ENCODE peak calls at places on chromosomes 16 and 17, in nine cellular contexts. One of them, this sample, is unnamed.

GRCh38 chr17:5135726-5136579 is 20.1 kb downstream of the USP6 start:
- DNase-seq in astrocyte: no peak
- DNase-seq in Caco-2: no peak
- DNase-seq in NB4: no peak
- DNase-seq in OCI-LY7: no peak
- DNase-seq in cardiac muscle cell: no peak
- DNase-seq in fibroblast of villous mesenchyme: no peak
- DNase-seq in heart left ventricle: no peak
- DNase-seq in natural killer cell: no peak
- DNase-seq in this sample: no peak

GRCh38 chr16:29665294-29666077 is 2.4 kb downstream of the SPN start:
- DNase-seq in astrocyte: no peak
- DNase-seq in NB4: peak
- DNase-seq in natural killer cell: peak
- DNase-seq in Caco-2: no peak
- DNase-seq in cardiac muscle cell: no peak
- DNase-seq in OCI-LY7: peak
- DNase-seq in heart left ventricle: no peak
- DNase-seq in fibroblast of villous mesenchyme: no peak
- DNase-seq in this sample: no peak

GRCh38 chr16:85494315-85494714 is 118.8 kb upstream of the GSE1 start:
- DNase-seq in astrocyte: no peak
- DNase-seq in heart left ventricle: no peak
- DNase-seq in OCI-LY7: no peak
- DNase-seq in Caco-2: no peak
- DNase-seq in cardiac muscle cell: no peak
- DNase-seq in natural killer cell: no peak
- DNase-seq in fibroblast of villous mesenchyme: no peak
- DNase-seq in NB4: no peak
- DNase-seq in this sample: no peak

GRCh38 chr16:83728518-83728917 is 79.3 kb upstream of the HSBP1 start:
- DNase-seq in Caco-2: no peak
- DNase-seq in heart left ventricle: no peak
- DNase-seq in natural killer cell: no peak
- DNase-seq in astrocyte: no peak
- DNase-seq in OCI-LY7: no peak
- DNase-seq in cardiac muscle cell: no peak
- DNase-seq in NB4: peak
- DNase-seq in fibroblast of villous mesenchyme: no peak
- DNase-seq in this sample: no peak

GRCh38 chr17:19460695-19461094 is 49.7 kb downstream of the RNF112 start:
- DNase-seq in NB4: no peak
- DNase-seq in OCI-LY7: peak
- DNase-seq in fibroblast of villous mesenchyme: no peak
- DNase-seq in cardiac muscle cell: no peak
- DNase-seq in astrocyte: no peak
- DNase-seq in heart left ventricle: no peak
- DNase-seq in natural killer cell: no peak
- DNase-seq in Caco-2: no peak
- DNase-seq in this sample: no peak

GRCh38 chr16:87206646-87207451 is 110.3 kb downstream of the C16orf95 start:
- DNase-seq in Caco-2: no peak
- DNase-seq in NB4: no peak
- DNase-seq in OCI-LY7: no peak
- DNase-seq in heart left ventricle: no peak
- DNase-seq in astrocyte: peak
- DNase-seq in fibroblast of villous mesenchyme: peak
- DNase-seq in natural killer cell: no peak
- DNase-seq in cardiac muscle cell: no peak
- DNase-seq in this sample: no peak

GRCh38 chr17:27538156-27538955 is 82.1 kb downstream of the KSR1 start:
- DNase-seq in cardiac muscle cell: no peak
- DNase-seq in natural killer cell: no peak
- DNase-seq in fibroblast of villous mesenchyme: no peak
- DNase-seq in NB4: no peak
- DNase-seq in OCI-LY7: no peak
- DNase-seq in Caco-2: peak
- DNase-seq in heart left ventricle: no peak
- DNase-seq in astrocyte: peak
- DNase-seq in this sample: no peak

GRCh38 chr17:78992542-78993212 is 13.0 kb upstream of the LGALS3BP start:
- DNase-seq in cardiac muscle cell: no peak
- DNase-seq in Caco-2: no peak
- DNase-seq in astrocyte: no peak
- DNase-seq in NB4: no peak
- DNase-seq in heart left ventricle: no peak
- DNase-seq in fibroblast of villous mesenchyme: peak
- DNase-seq in OCI-LY7: no peak
- DNase-seq in natural killer cell: no peak
- DNase-seq in this sample: no peak

GRCh38 chr17:41456206-41456605 is 11.0 kb downstream of the KRT32 start:
- DNase-seq in astrocyte: no peak
- DNase-seq in OCI-LY7: no peak
- DNase-seq in NB4: no peak
- DNase-seq in fibroblast of villous mesenchyme: no peak
- DNase-seq in Caco-2: no peak
- DNase-seq in heart left ventricle: no peak
- DNase-seq in cardiac muscle cell: no peak
- DNase-seq in natural killer cell: no peak
- DNase-seq in this sample: no peak

GRCh38 chr17:45320349-45320930 is 3.6 kb upstream of the MAP3K14 start:
- DNase-seq in NB4: no peak
- DNase-seq in cardiac muscle cell: no peak
- DNase-seq in natural killer cell: no peak
- DNase-seq in fibroblast of villous mesenchyme: peak
- DNase-seq in Caco-2: no peak
- DNase-seq in astrocyte: peak
- DNase-seq in OCI-LY7: no peak
- DNase-seq in heart left ventricle: no peak
- DNase-seq in this sample: no peak

GRCh38 chr17:43068570-43069367 is 43.7 kb downstream of the RND2 start:
- DNase-seq in Caco-2: no peak
- DNase-seq in NB4: peak
- DNase-seq in fibroblast of villous mesenchyme: peak
- DNase-seq in astrocyte: no peak
- DNase-seq in natural killer cell: no peak
- DNase-seq in cardiac muscle cell: no peak
- DNase-seq in OCI-LY7: no peak
- DNase-seq in heart left ventricle: no peak
- DNase-seq in this sample: no peak

DNA sequence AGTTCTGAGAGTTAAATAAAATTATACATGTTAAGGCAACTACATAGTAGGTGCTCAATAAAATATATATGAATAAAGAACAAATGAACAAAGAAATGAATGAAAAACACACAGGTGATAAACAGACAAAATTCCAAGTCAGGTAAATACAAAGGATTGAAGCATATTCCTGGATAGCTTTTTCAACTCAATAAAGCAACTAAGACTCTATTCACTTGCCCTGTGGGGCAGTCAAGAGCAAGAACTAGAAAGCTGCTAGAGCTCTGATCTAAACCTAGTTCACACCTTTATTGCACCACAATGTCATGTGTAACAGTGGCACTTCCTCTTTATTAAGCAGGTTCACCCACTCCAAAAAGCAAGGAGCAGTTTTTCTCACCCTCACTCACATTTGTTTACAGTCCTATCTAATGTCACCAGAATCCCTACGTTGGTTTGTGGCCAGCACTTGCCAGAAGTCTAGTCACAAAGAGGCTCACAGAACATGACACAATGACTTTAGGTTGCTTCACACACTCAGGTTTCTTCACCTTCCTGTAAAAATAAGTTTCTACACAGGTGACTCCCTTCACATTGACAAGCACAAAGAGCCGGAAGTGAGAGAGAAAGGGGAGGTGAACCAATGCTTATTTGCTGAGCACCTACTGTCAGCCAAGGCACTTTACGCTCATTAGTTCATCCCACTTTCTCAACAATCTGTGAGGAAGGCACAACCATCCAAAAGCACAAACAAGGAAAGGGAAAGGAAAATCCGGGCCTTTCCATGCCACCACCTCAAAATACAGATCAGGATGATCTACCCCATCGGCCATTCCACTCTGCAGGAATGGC is 70.8 kb downstream of the XPO6 start:
- DNase-seq in natural killer cell: peak
- DNase-seq in NB4: peak
- DNase-seq in fibroblast of villous mesenchyme: peak
- DNase-seq in heart left ventricle: no peak
- DNase-seq in Caco-2: no peak
- DNase-seq in cardiac muscle cell: no peak
- DNase-seq in OCI-LY7: peak
- DNase-seq in astrocyte: no peak
- DNase-seq in this sample: no peak
- TF ChIP-seq CTCF in natural killer cell: peak
- TF ChIP-seq CTCF in NB4: no peak
- TF ChIP-seq CTCF in fibroblast of villous mesenchyme: no peak
- TF ChIP-seq CTCF in heart left ventricle: no peak
- TF ChIP-seq CTCF in Caco-2: no peak
- TF ChIP-seq CTCF in cardiac muscle cell: no peak
- TF ChIP-seq CTCF in OCI-LY7: peak
- TF ChIP-seq CTCF in astrocyte: no peak
- TF ChIP-seq CTCF in this sample: no peak

GRCh38 chr17:76844485-76844829 is 23.7 kb upstream of the MGAT5B start:
- DNase-seq in NB4: no peak
- DNase-seq in astrocyte: no peak
- DNase-seq in OCI-LY7: no peak
- DNase-seq in fibroblast of villous mesenchyme: no peak
- DNase-seq in cardiac muscle cell: no peak
- DNase-seq in heart left ventricle: no peak
- DNase-seq in natural killer cell: no peak
- DNase-seq in Caco-2: no peak
- DNase-seq in this sample: no peak

GRCh38 chr17:76844846-76845245 is 23.4 kb upstream of the MGAT5B start:
- DNase-seq in heart left ventricle: no peak
- DNase-seq in NB4: no peak
- DNase-seq in OCI-LY7: peak
- DNase-seq in Caco-2: no peak
- DNase-seq in cardiac muscle cell: no peak
- DNase-seq in fibroblast of villous mesenchyme: no peak
- DNase-seq in astrocyte: no peak
- DNase-seq in natural killer cell: no peak
- DNase-seq in this sample: no peak

GRCh38 chr17:76841776-76842405 is 26.3 kb upstream of the MGAT5B start:
- DNase-seq in OCI-LY7: peak
- DNase-seq in astrocyte: no peak
- DNase-seq in Caco-2: peak
- DNase-seq in natural killer cell: no peak
- DNase-seq in heart left ventricle: no peak
- DNase-seq in fibroblast of villous mesenchyme: no peak
- DNase-seq in cardiac muscle cell: peak
- DNase-seq in NB4: no peak
- DNase-seq in this sample: peak

GRCh38 chr17:76845524-76845923 is 22.7 kb upstream of the MGAT5B start:
- DNase-seq in astrocyte: peak
- DNase-seq in natural killer cell: no peak
- DNase-seq in cardiac muscle cell: no peak
- DNase-seq in OCI-LY7: no peak
- DNase-seq in Caco-2: no peak
- DNase-seq in NB4: no peak
- DNase-seq in fibroblast of villous mesenchyme: no peak
- DNase-seq in heart left ventricle: no peak
- DNase-seq in this sample: no peak

DNA sequence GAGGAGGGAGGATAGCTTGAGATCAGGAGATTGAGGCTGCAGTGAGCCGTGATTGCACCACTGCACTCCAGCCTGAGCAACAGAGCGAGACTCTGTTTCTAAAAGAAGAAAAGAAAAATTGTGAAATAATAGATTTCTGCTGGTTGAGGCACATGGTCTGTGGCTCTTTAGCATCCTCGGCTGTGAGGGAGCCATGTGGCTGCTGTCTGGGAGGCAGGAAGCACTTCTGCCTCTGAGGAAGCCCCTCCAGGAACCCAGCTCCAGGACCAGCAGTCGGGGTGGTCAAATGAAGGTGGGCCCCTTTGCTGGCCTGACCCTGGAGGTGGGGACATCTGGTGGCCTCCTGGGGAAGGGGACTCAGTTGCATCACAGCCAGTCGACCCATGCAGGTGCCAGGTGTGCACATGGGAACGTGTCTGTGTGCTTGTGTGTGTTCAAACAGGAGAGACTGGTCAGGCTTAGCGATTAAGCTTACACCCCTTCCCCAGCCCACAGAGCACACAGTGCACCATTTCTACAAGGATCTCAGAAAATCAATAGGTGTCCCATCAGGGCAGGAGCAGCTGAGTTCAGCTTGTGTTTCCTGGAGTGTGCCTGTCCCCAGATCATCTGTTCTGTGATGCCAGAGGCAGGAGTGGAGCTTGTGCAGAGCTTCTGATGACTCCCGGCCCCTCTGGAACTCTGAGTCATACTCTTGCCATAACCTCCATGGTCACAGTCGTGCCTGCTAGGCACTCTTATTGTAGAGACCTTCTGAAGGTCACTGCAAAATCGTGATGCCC is 24.3 kb upstream of the MGAT5B start:
- DNase-seq in astrocyte: no peak
- DNase-seq in heart left ventricle: no peak
- DNase-seq in NB4: peak
- DNase-seq in cardiac muscle cell: no peak
- DNase-seq in Caco-2: no peak
- DNase-seq in fibroblast of villous mesenchyme: no peak
- DNase-seq in natural killer cell: no peak
- DNase-seq in OCI-LY7: peak
- DNase-seq in this sample: no peak
- TF ChIP-seq CTCF in astrocyte: no peak
- TF ChIP-seq CTCF in heart left ventricle: no peak
- TF ChIP-seq CTCF in NB4: no peak
- TF ChIP-seq CTCF in cardiac muscle cell: no peak
- TF ChIP-seq CTCF in Caco-2: peak
- TF ChIP-seq CTCF in fibroblast of villous mesenchyme: no peak
- TF ChIP-seq CTCF in natural killer cell: no peak
- TF ChIP-seq CTCF in OCI-LY7: peak
- TF ChIP-seq CTCF in this sample: peak

GRCh38 chr17:48486557-48486956 is 44.3 kb downstream of the HOXB1 start:
- DNase-seq in OCI-LY7: no peak
- DNase-seq in cardiac muscle cell: no peak
- DNase-seq in natural killer cell: no peak
- DNase-seq in NB4: no peak
- DNase-seq in fibroblast of villous mesenchyme: peak
- DNase-seq in astrocyte: peak
- DNase-seq in heart left ventricle: no peak
- DNase-seq in Caco-2: peak
- DNase-seq in this sample: no peak
- TF ChIP-seq CTCF in OCI-LY7: no peak
- TF ChIP-seq CTCF in cardiac muscle cell: peak
- TF ChIP-seq CTCF in natural killer cell: no peak
- TF ChIP-seq CTCF in NB4: no peak
- TF ChIP-seq CTCF in fibroblast of villous mesenchyme: peak
- TF ChIP-seq CTCF in astrocyte: peak
- TF ChIP-seq CTCF in heart left ventricle: no peak
- TF ChIP-seq CTCF in Caco-2: no peak
- TF ChIP-seq CTCF in this sample: no peak

GRCh38 chr17:50148226-50149098 is 2.0 kb downstream of the PPP1R9B start:
- DNase-seq in OCI-LY7: peak
- DNase-seq in heart left ventricle: peak
- DNase-seq in fibroblast of villous mesenchyme: no peak
- DNase-seq in cardiac muscle cell: no peak
- DNase-seq in Caco-2: peak
- DNase-seq in NB4: peak
- DNase-seq in astrocyte: no peak
- DNase-seq in natural killer cell: peak
- DNase-seq in this sample: no peak
- TF ChIP-seq CTCF in OCI-LY7: no peak
- TF ChIP-seq CTCF in heart left ventricle: no peak
- TF ChIP-seq CTCF in fibroblast of villous mesenchyme: peak
- TF ChIP-seq CTCF in cardiac muscle cell: peak
- TF ChIP-seq CTCF in Caco-2: peak
- TF ChIP-seq CTCF in NB4: no peak
- TF ChIP-seq CTCF in astrocyte: no peak
- TF ChIP-seq CTCF in natural killer cell: no peak
- TF ChIP-seq CTCF in this sample: no peak